ENCODE peak calls at places on chromosomes 5 and 9, in six cellular contexts. I is GM12865; G is GM04504; R is activated CD4-positive, alpha-beta T cell treated with anti-CD3 and anti-CD28 coated beads, Interleukin-2, amount 50 U/mL, for 4 hours; B is cerebellum; E is mesothelial cell of epicardium. U is an unnamed sample.

GRCh38 chr9:131674425-131675421 is 65.2 kb downstream of the RAPGEF1 start:
- DNase-seq in E (no peak), I (no peak), G (no peak), B (no peak), R (no peak), U (no peak)

GRCh38 chr9:134217431-134218210 is 53.3 kb upstream of the RNU6ATAC start:
- DNase-seq in E (no peak), R (no peak), G (no peak), I (peak; percentile 41), B (no peak), U (peak; percentile 5)

GRCh38 chr5:24177821-24178220 is 467.0 kb downstream of the CDH10 start:
- DNase-seq in G (no peak), R (no peak), I (no peak), E (no peak), B (no peak), U (no peak)

GRCh38 chr5:32690153-32690552 is 21.0 kb upstream of the NPR3 start:
- DNase-seq in E (no peak), G (no peak), B (no peak), I (no peak), R (no peak), U (no peak)

GRCh38 chr5:142644640-142645361 is 41.1 kb downstream of the FGF1 start:
- DNase-seq in I (no peak), E (no peak), B (no peak), R (no peak), G (peak; percentile 99), U (no peak)

GRCh38 chr9:136223871-136224640 is 19.1 kb upstream of the LHX3 start:
- DNase-seq in I (no peak), G (no peak), B (no peak), R (no peak), E (no peak), U (no peak)

GRCh38 chr9:69047331-69047730 is 11.8 kb downstream of the FXN start:
- DNase-seq in G (no peak), R (no peak), I (no peak), E (no peak), B (no peak), U (no peak)

GRCh38 chr9:112348257-112348992 is 15.0 kb upstream of the PTBP3 start:
- DNase-seq in B (peak; percentile 70), G (no peak), E (no peak), I (no peak), R (peak; percentile 74), U (no peak)

GRCh38 chr5:31096238-31096865 is 97.1 kb upstream of the CDH6 start:
- DNase-seq in E (no peak), I (no peak), B (no peak), G (no peak), R (no peak), U (no peak)

GRCh38 chr9:134403682-134404301 is 77.5 kb downstream of the RXRA start:
- DNase-seq in G (peak; percentile 85), B (peak; percentile 72), R (no peak), I (peak; percentile 66), E (no peak), U (no peak)

GRCh38 chr5:54311178-54311811 is 922 bp upstream of the ARL15 start:
- DNase-seq in G (no peak), E (no peak), I (peak; percentile 22), R (no peak), B (peak; percentile 8), U (no peak)

GRCh38 chr5:179237770-179238627 is 107.3 kb downstream of the ADAMTS2 start:
- DNase-seq in E (peak; percentile 24), G (no peak), I (no peak), R (no peak), B (no peak), U (no peak)